ENCODE peak calls at places on chromosomes 13 and 19, in nine cellular contexts. I, O, H, R, D, C, J, F and S are unnamed samples.

GRCh38 chr19:41297628-41298326 is 12.2 kb upstream of the CCDC97 start:
- DNase-seq in D (no peak), O (peak; percentile 46), C (no peak), I (no peak), F (no peak), R (no peak), J (no peak), H (no peak), S (no peak)

GRCh38 chr19:48992571-48993174 is 436 bp downstream of the GYS1 start:
- DNase-seq in R (no peak), J (no peak), H (no peak), I (no peak), C (no peak), F (no peak), D (peak; percentile 47), O (no peak), S (no peak)

GRCh38 chr13:30301827-30302226 is 5.5 kb downstream of the KATNAL1 start:
- DNase-seq in H (no peak), I (no peak), C (no peak), F (no peak), R (no peak), O (no peak), J (no peak), D (no peak), S (no peak)

GRCh38 chr13:102724923-102725322 is 30.1 kb upstream of the METTL21C start:
- DNase-seq in I (no peak), H (no peak), O (no peak), F (peak; percentile 56), D (no peak), R (no peak), C (no peak), J (no peak), S (no peak)

GRCh38 chr19:49643466-49643865 is 1.5 kb downstream of the SCAF1 start:
- DNase-seq in O (no peak), F (no peak), C (no peak), D (no peak), I (no peak), H (no peak), J (no peak), R (no peak), S (no peak)

GRCh38 chr13:98083936-98084335 is 59.0 kb upstream of the FARP1 start:
- DNase-seq in D (no peak), H (no peak), O (no peak), J (no peak), F (no peak), I (no peak), R (no peak), C (no peak), S (no peak)

GRCh38 chr13:34044660-34045080 is 226.7 kb downstream of the RFC3 start:
- DNase-seq in O (no peak), I (no peak), J (no peak), D (no peak), H (no peak), F (peak; percentile 88), R (no peak), C (no peak), S (no peak)

GRCh38 chr19:10403137-10404021 is at the start of gene CDC37:
- DNase-seq in D (peak; percentile 97), J (peak; percentile 97), C (peak; percentile 96), I (peak; percentile 97), R (peak; percentile 97), O (peak; percentile 99), F (peak; percentile 99), H (peak; percentile 97), S (peak; percentile 98)

GRCh38 chr19:33394006-33394722 is 20.7 kb downstream of the CEBPG start:
- DNase-seq in I (peak; percentile 57), F (peak; percentile 14), C (no peak), J (no peak), O (no peak), H (peak; percentile 91), D (no peak), R (no peak), S (no peak)

GRCh38 chr19:19270749-19271571 is 2.1 kb downstream of the TM6SF2 start:
- DNase-seq in I (no peak), J (no peak), H (no peak), F (no peak), O (no peak), C (no peak), R (no peak), D (no peak), S (no peak)

GRCh38 chr13:55000844-55001243 is 1972.2 kb downstream of the OLFM4 start:
- DNase-seq in J (no peak), I (no peak), H (no peak), O (no peak), D (no peak), F (no peak), R (no peak), C (no peak), S (no peak)

GRCh38 chr19:911197-912033 is 1.6 kb downstream of the R3HDM4 start:
- DNase-seq in C (no peak), H (no peak), R (no peak), J (no peak), F (no peak), O (no peak), I (no peak), D (no peak), S (no peak)
- H3K4me3 ChIP-seq in C (no peak overlapping the region), H (no peak overlapping the region), R (no peak overlapping the region), J (no peak overlapping the region), F (peak overlapping the region; percentile 53), O (peak overlapping the region; percentile 89), I (no peak overlapping the region), D (no peak overlapping the region), S (no peak overlapping the region)

GRCh38 chr13:58097831-58098230 is 466.3 kb downstream of the PCDH17 start:
- DNase-seq in J (no peak), O (no peak), R (no peak), H (no peak), C (no peak), I (no peak), D (no peak), F (no peak), S (no peak)
- H3K27me3 ChIP-seq in J (no peaks in the 10 kb centered on the region), O (no peaks in the 10 kb centered on the region), R (no peaks in the 10 kb centered on the region), H (no peaks in the 10 kb centered on the region), C (no peaks in the 10 kb centered on the region), I (no peaks in the 10 kb centered on the region), D (no peaks in the 10 kb centered on the region), F (no peaks in the 10 kb centered on the region), S (no peaks in the 10 kb centered on the region)

GRCh38 chr13:101025925-101026324 is 351.3 kb upstream of the TMTC4 start:
- DNase-seq in I (no peak), R (no peak), J (no peak), C (no peak), O (no peak), F (peak; percentile 64), D (no peak), H (no peak), S (no peak)
- H3K4me3 ChIP-seq in I (no peak overlapping the region), R (no peak overlapping the region), J (no peak overlapping the region), C (no peak overlapping the region), O (no peak overlapping the region), F (peak overlapping the region; percentile 54), D (no peak overlapping the region), H (no peak overlapping the region), S (no peak overlapping the region)

DNA sequence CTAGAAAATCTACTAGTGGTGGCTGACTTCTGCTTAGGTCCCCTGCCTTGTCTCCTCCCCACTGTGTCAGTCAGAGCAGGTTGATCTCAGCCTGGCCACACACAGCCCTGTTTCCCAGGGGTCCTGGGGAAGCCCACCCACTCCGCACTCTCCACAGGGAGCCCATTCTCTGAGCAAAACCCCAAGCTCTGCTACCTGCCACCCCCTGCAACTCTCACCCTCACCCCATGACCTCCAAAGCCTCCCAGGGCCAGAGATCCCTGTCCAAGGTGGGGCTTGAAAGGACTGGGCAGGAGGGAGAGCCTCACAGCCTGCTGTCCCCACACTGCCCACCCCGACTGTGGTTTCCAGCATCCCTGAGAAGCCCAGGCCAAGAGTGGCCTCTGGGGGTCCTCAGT is 58.8 kb upstream of the ZNF536 start:
- DNase-seq in O (no peak), J (no peak), I (no peak), H (no peak), R (no peak), F (no peak), D (no peak), C (no peak), S (no peak)
- H3K27me3 ChIP-seq in O (no peaks in the 10 kb centered on the region), J (no peaks in the 10 kb centered on the region), I (peaks cover 39% of the 10 kb centered on the region), H (no peaks in the 10 kb centered on the region), R (no peaks in the 10 kb centered on the region), F (no peaks in the 10 kb centered on the region), D (no peaks in the 10 kb centered on the region), C (no peaks in the 10 kb centered on the region), S (no peaks in the 10 kb centered on the region)

GRCh38 chr19:4303778-4304508 is 455 bp upstream of the FSD1 start:
- DNase-seq in O (no peak), I (no peak), J (no peak), C (no peak), H (no peak), F (no peak), R (peak; percentile 37), D (no peak), S (no peak)
- H3K4me3 ChIP-seq in O (peak overlapping the region; percentile 28), I (peak overlapping the region; percentile 44), J (no peak overlapping the region), C (peak overlapping the region; percentile 20), H (no peak overlapping the region), F (no peak overlapping the region), R (peak overlapping the region; percentile 32), D (no peak overlapping the region), S (no peak overlapping the region)

GRCh38 chr13:23455401-23456185 is 22.1 kb upstream of the SACS start:
- DNase-seq in C (no peak), I (no peak), J (no peak), D (no peak), O (no peak), R (no peak), F (no peak), H (no peak), S (no peak)
- H3K27me3 ChIP-seq in C (no peaks in the 10 kb centered on the region), I (no peaks in the 10 kb centered on the region), J (no peaks in the 10 kb centered on the region), D (no peaks in the 10 kb centered on the region), O (no peaks in the 10 kb centered on the region), R (no peaks in the 10 kb centered on the region), F (no peaks in the 10 kb centered on the region), H (no peaks in the 10 kb centered on the region), S (no peaks in the 10 kb centered on the region)

GRCh38 chr19:57321746-57322145 is 1.5 kb downstream of the ZNF543 start:
- DNase-seq in I (no peak), D (no peak), O (no peak), H (no peak), C (no peak), R (no peak), J (no peak), F (no peak), S (no peak)
- H3K4me3 ChIP-seq in I (peak overlapping the region; percentile 94), D (peak overlapping the region; percentile 89), O (peak overlapping the region; percentile 83), H (peak overlapping the region; percentile 83), C (peak overlapping the region; percentile 85), R (peak overlapping the region; percentile 68), J (no peak overlapping the region), F (peak overlapping the region; percentile 88), S (no peak overlapping the region)

DNA sequence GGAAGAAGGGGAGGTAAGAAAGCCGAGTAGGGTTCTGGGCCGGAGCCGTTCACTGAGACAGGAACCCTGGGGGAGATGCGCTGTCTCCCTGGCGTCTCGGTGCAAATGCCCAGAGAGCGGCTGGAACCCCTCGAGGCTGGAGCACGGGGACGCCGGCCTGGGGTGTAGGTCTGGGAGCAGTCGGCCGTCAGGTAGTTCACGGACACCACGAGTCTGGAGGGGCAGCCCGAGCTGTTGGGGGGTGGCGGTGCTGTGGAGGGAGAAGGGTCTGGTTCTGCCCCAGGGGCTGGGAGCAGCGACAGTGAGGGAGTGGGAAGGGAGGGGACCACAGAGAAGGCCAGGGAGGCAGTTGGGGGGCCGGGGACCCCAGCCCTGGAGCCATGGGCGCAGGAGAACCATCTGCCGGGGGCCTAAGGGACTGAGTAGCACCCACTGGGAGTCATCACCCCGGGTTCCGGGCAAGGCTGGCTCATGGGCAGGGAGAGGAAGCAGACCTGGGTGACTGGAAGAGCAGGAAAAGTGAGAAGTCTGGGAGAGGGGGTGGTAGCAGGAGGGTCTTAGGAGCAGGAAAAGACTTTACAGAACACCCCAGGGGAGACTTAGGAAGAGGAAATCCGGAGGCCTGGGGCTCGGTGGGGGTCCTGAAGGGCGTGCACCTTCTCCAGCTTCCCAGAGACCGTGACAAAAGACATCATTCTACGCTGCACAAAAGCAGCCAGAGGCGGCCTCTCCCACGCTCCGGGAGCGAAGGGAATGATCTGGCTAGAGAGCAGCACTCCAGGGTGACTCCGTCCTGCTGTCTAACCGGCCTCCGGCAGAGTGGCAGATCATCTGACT is 173.1 kb upstream of the SOX1 start:
- DNase-seq in C (no peak), O (no peak), H (peak; percentile 36), J (no peak), F (no peak), R (no peak), I (no peak), D (no peak), S (no peak)
- H3K27me3 ChIP-seq in C (peaks cover 16% of the 10 kb centered on the region), O (peaks cover 30% of the 10 kb centered on the region), H (peaks cover 12% of the 10 kb centered on the region), J (peaks cover 4% of the 10 kb centered on the region), F (peaks cover 14% of the 10 kb centered on the region), R (peaks cover 5% of the 10 kb centered on the region), I (peaks cover 99% of the 10 kb centered on the region), D (peaks cover 7% of the 10 kb centered on the region), S (peaks cover 15% of the 10 kb centered on the region)